ENCODE peak calls at places on chromosome 13, in ten cellular contexts. Q is astrocyte of the cerebellum; P is adrenal gland; K is mucosa of descending colon; C is foreskin fibroblast; R is CD8-positive, alpha-beta T cell; S is stimulated activated CD8-positive, alpha-beta memory T cell treated with anti-CD3 and anti-CD28 coated beads, Interleukin-15, amount 100 ng/mL, for 1 hour; X is cardiac fibroblast; D is transverse colon; F is NCI-H1105 treated with DMSO at 0.1 percent for 48 hours. O is an unnamed sample.

GRCh38 chr13:92362717-92363116 is 863.9 kb upstream of the GPC6 start:
- DNase-seq in K (no peak), C (no peak), F (peak), X (no peak), R (no peak), D (no peak), P (no peak), Q (peak), S (no peak), O (no peak)

GRCh38 chr13:114303700-114304327 is 10.5 kb upstream of the CHAMP1 start:
- DNase-seq in C (no peak), Q (no peak), R (no peak), P (no peak), S (no peak), K (no peak), X (no peak), F (no peak), D (no peak), O (no peak)

GRCh38 chr13:44801990-44802389 is 187.3 kb downstream of the NUFIP1 start:
- DNase-seq in S (no peak), K (no peak), X (peak), D (no peak), Q (peak), P (no peak), F (no peak), C (peak), R (no peak), O (no peak)

GRCh38 chr13:30329009-30329585 is 21.7 kb upstream of the KATNAL1 start:
- DNase-seq in D (no peak), F (no peak), S (no peak), R (no peak), P (no peak), C (peak), K (no peak), X (no peak), Q (no peak), O (no peak)

GRCh38 chr13:80141114-80141849 is 199.6 kb downstream of the SPRY2 start:
- DNase-seq in C (peak), K (no peak), S (no peak), X (peak), F (no peak), D (no peak), P (peak), R (no peak), Q (peak), O (no peak)

GRCh38 chr13:44715287-44716224 is 139.4 kb upstream of the TSC22D1 start:
- DNase-seq in K (no peak), Q (no peak), F (peak), R (no peak), P (no peak), C (peak), S (no peak), X (no peak), D (no peak), O (no peak)

GRCh38 chr13:31276386-31276785 is 76.6 kb downstream of the B3GLCT start:
- DNase-seq in S (no peak), Q (no peak), X (peak), F (no peak), C (no peak), K (no peak), P (no peak), D (no peak), R (no peak), O (no peak)

GRCh38 chr13:97278395-97279078 is 56.4 kb downstream of the MBNL2 start:
- DNase-seq in K (no peak), R (no peak), F (no peak), X (peak), S (no peak), D (no peak), Q (no peak), P (no peak), C (peak), O (no peak)

GRCh38 chr13:21458457-21458815 is 667 bp downstream of the ZDHHC20 start:
- DNase-seq in D (peak), K (peak), F (peak), Q (no peak), S (peak), C (peak), P (peak), R (peak), X (no peak), O (peak)

GRCh38 chr13:85019121-85019520 is 780.1 kb downstream of the SLITRK6 start:
- DNase-seq in C (no peak), K (no peak), R (no peak), P (no peak), F (no peak), Q (no peak), S (no peak), D (no peak), X (no peak), O (no peak)

GRCh38 chr13:39571502-39572092 is 31.4 kb downstream of the LHFPL6 start:
- DNase-seq in F (no peak), C (no peak), Q (no peak), K (no peak), P (no peak), R (no peak), D (no peak), S (no peak), X (no peak), O (no peak)

GRCh38 chr13:100040196-100040595 is 48.7 kb upstream of the PCCA start:
- DNase-seq in D (no peak), X (no peak), R (no peak), Q (no peak), F (peak), P (no peak), S (no peak), K (no peak), C (no peak), O (no peak)

GRCh38 chr13:29991343-29991742 is 140.9 kb upstream of the UBL3 start:
- DNase-seq in S (no peak), P (no peak), K (no peak), D (no peak), F (no peak), C (peak), X (peak), R (no peak), Q (peak), O (no peak)

GRCh38 chr13:26442541-26442940 is 114.9 kb upstream of the WASF3 start:
- DNase-seq in X (peak), P (no peak), C (peak), D (no peak), S (no peak), Q (no peak), R (no peak), K (no peak), F (no peak), O (no peak)

GRCh38 chr13:111360452-111360851 is 40.0 kb downstream of the TEX29 start:
- DNase-seq in Q (no peak), C (no peak), D (no peak), R (no peak), F (no peak), K (no peak), P (no peak), X (no peak), S (no peak), O (no peak)

GRCh38 chr13:79679334-79679733 is 198.4 kb downstream of the NDFIP2 start:
- DNase-seq in K (peak), S (no peak), F (peak), D (peak), R (no peak), X (peak), Q (peak), C (peak), P (peak), O (peak)

GRCh38 chr13:43797869-43798268 is 11.1 kb upstream of the ENOX1 start:
- DNase-seq in Q (no peak), F (no peak), S (no peak), C (peak), X (peak), D (no peak), K (no peak), R (no peak), P (no peak), O (no peak)

GRCh38 chr13:39835253-39835652 is 179.8 kb downstream of the COG6 start:
- DNase-seq in D (no peak), R (no peak), C (no peak), Q (peak), P (no peak), F (no peak), S (no peak), K (no peak), X (no peak), O (no peak)